ENCODE peak calls at places on chromosomes 2 and 18, in seven cellular contexts. One of them, this sample, is unnamed.

GRCh38 chr2:164840458-164840929 is 1.1 kb downstream of the COBLL1 start:
- DNase-seq in right lobe of liver: peak; percentile 92
- DNase-seq in CD8-positive, alpha-beta T cell: no peak
- DNase-seq in HCT116: no peak
- DNase-seq in endothelial cell of umbilical vein: peak; percentile 66
- DNase-seq in cardiac muscle cell: peak; percentile 19
- DNase-seq in IMR-90: no peak
- DNase-seq in this sample: no peak

GRCh38 chr18:62183578-62184195 is 3.2 kb downstream of the PIGN start:
- DNase-seq in right lobe of liver: no peak
- DNase-seq in CD8-positive, alpha-beta T cell: no peak
- DNase-seq in HCT116: peak; percentile 55
- DNase-seq in endothelial cell of umbilical vein: peak; percentile 79
- DNase-seq in cardiac muscle cell: peak; percentile 60
- DNase-seq in IMR-90: peak; percentile 68
- DNase-seq in this sample: peak; percentile 22

GRCh38 chr18:77263471-77263774 is 13.8 kb downstream of the GALR1 start:
- DNase-seq in right lobe of liver: no peak
- DNase-seq in CD8-positive, alpha-beta T cell: no peak
- DNase-seq in HCT116: no peak
- DNase-seq in endothelial cell of umbilical vein: no peak
- DNase-seq in cardiac muscle cell: no peak
- DNase-seq in IMR-90: no peak
- DNase-seq in this sample: no peak

GRCh38 chr2:233974530-233975071 is 57.4 kb downstream of the TRPM8 start:
- DNase-seq in right lobe of liver: peak; percentile 88
- DNase-seq in CD8-positive, alpha-beta T cell: no peak
- DNase-seq in HCT116: peak; percentile 98
- DNase-seq in endothelial cell of umbilical vein: peak; percentile 86
- DNase-seq in cardiac muscle cell: no peak
- DNase-seq in IMR-90: peak; percentile 98
- DNase-seq in this sample: peak; percentile 89

GRCh38 chr2:31108887-31109286 is 29.4 kb downstream of the GALNT14 start:
- DNase-seq in right lobe of liver: no peak
- DNase-seq in CD8-positive, alpha-beta T cell: no peak
- DNase-seq in HCT116: no peak
- DNase-seq in endothelial cell of umbilical vein: no peak
- DNase-seq in cardiac muscle cell: no peak
- DNase-seq in IMR-90: no peak
- DNase-seq in this sample: no peak

GRCh38 chr2:233245406-233245805 is 6.1 kb upstream of the ATG16L1 start:
- DNase-seq in right lobe of liver: no peak
- DNase-seq in CD8-positive, alpha-beta T cell: no peak
- DNase-seq in HCT116: no peak
- DNase-seq in endothelial cell of umbilical vein: no peak
- DNase-seq in cardiac muscle cell: no peak
- DNase-seq in IMR-90: no peak
- DNase-seq in this sample: no peak

GRCh38 chr18:48868468-48869466 is 82.0 kb downstream of the SMAD7 start:
- DNase-seq in right lobe of liver: no peak
- DNase-seq in CD8-positive, alpha-beta T cell: peak; percentile 65
- DNase-seq in HCT116: no peak
- DNase-seq in endothelial cell of umbilical vein: no peak
- DNase-seq in cardiac muscle cell: no peak
- DNase-seq in IMR-90: peak; percentile 34
- DNase-seq in this sample: no peak

GRCh38 chr2:97724946-97725688 is 11.7 kb downstream of the ZAP70 start:
- DNase-seq in right lobe of liver: peak; percentile 43
- DNase-seq in CD8-positive, alpha-beta T cell: no peak
- DNase-seq in HCT116: no peak
- DNase-seq in endothelial cell of umbilical vein: no peak
- DNase-seq in cardiac muscle cell: no peak
- DNase-seq in IMR-90: no peak
- DNase-seq in this sample: no peak

GRCh38 chr2:69459936-69460335 is 22.7 kb upstream of the NFU1 start:
- DNase-seq in right lobe of liver: no peak
- DNase-seq in CD8-positive, alpha-beta T cell: no peak
- DNase-seq in HCT116: no peak
- DNase-seq in endothelial cell of umbilical vein: no peak
- DNase-seq in cardiac muscle cell: no peak
- DNase-seq in IMR-90: no peak
- DNase-seq in this sample: no peak

GRCh38 chr2:235804676-235805075 is 310.8 kb downstream of the AGAP1 start:
- DNase-seq in right lobe of liver: no peak
- DNase-seq in CD8-positive, alpha-beta T cell: no peak
- DNase-seq in HCT116: no peak
- DNase-seq in endothelial cell of umbilical vein: no peak
- DNase-seq in cardiac muscle cell: no peak
- DNase-seq in IMR-90: no peak
- DNase-seq in this sample: no peak

GRCh38 chr2:220033546-220033945 is 406.1 kb downstream of the SLC4A3 start:
- DNase-seq in right lobe of liver: no peak
- DNase-seq in CD8-positive, alpha-beta T cell: no peak
- DNase-seq in HCT116: no peak
- DNase-seq in endothelial cell of umbilical vein: no peak
- DNase-seq in cardiac muscle cell: no peak
- DNase-seq in IMR-90: peak; percentile 3
- DNase-seq in this sample: no peak

GRCh38 chr2:62413116-62413663 is 92.8 kb downstream of the TMEM17 start:
- DNase-seq in right lobe of liver: no peak
- DNase-seq in CD8-positive, alpha-beta T cell: no peak
- DNase-seq in HCT116: no peak
- DNase-seq in endothelial cell of umbilical vein: no peak
- DNase-seq in cardiac muscle cell: no peak
- DNase-seq in IMR-90: no peak
- DNase-seq in this sample: no peak

GRCh38 chr2:241835605-241836004 is 23.1 kb downstream of the PDCD1 start:
- DNase-seq in right lobe of liver: no peak
- DNase-seq in CD8-positive, alpha-beta T cell: peak; percentile 17
- DNase-seq in HCT116: no peak
- DNase-seq in endothelial cell of umbilical vein: no peak
- DNase-seq in cardiac muscle cell: no peak
- DNase-seq in IMR-90: no peak
- DNase-seq in this sample: no peak

GRCh38 chr2:141692829-141693228 is 438.0 kb downstream of the LRP1B start:
- DNase-seq in right lobe of liver: no peak
- DNase-seq in CD8-positive, alpha-beta T cell: no peak
- DNase-seq in HCT116: no peak
- DNase-seq in endothelial cell of umbilical vein: no peak
- DNase-seq in cardiac muscle cell: peak; percentile 57
- DNase-seq in IMR-90: no peak
- DNase-seq in this sample: no peak

GRCh38 chr2:218252509-218253247 is 8.1 kb upstream of the GPBAR1 start:
- DNase-seq in right lobe of liver: no peak
- DNase-seq in CD8-positive, alpha-beta T cell: no peak
- DNase-seq in HCT116: no peak
- DNase-seq in endothelial cell of umbilical vein: no peak
- DNase-seq in cardiac muscle cell: no peak
- DNase-seq in IMR-90: peak; percentile 64
- DNase-seq in this sample: no peak

GRCh38 chr2:225916692-225917091 is 517.2 kb downstream of the NYAP2 start:
- DNase-seq in right lobe of liver: no peak
- DNase-seq in CD8-positive, alpha-beta T cell: no peak
- DNase-seq in HCT116: no peak
- DNase-seq in endothelial cell of umbilical vein: no peak
- DNase-seq in cardiac muscle cell: no peak
- DNase-seq in IMR-90: no peak
- DNase-seq in this sample: no peak

GRCh38 chr2:148590613-148591012 is 53.9 kb upstream of the EPC2 start:
- DNase-seq in right lobe of liver: no peak
- DNase-seq in CD8-positive, alpha-beta T cell: no peak
- DNase-seq in HCT116: no peak
- DNase-seq in endothelial cell of umbilical vein: no peak
- DNase-seq in cardiac muscle cell: no peak
- DNase-seq in IMR-90: no peak
- DNase-seq in this sample: no peak

GRCh38 chr18:9475643-9476580 is 599 bp downstream of the RALBP1 start:
- DNase-seq in right lobe of liver: no peak
- DNase-seq in CD8-positive, alpha-beta T cell: no peak
- DNase-seq in HCT116: no peak
- DNase-seq in endothelial cell of umbilical vein: peak; percentile 64
- DNase-seq in cardiac muscle cell: peak; percentile 12
- DNase-seq in IMR-90: peak; percentile 39
- DNase-seq in this sample: peak; percentile 13

GRCh38 chr18:9478545-9478944 is 3.2 kb downstream of the RALBP1 start:
- DNase-seq in right lobe of liver: peak; percentile 51
- DNase-seq in CD8-positive, alpha-beta T cell: no peak
- DNase-seq in HCT116: no peak
- DNase-seq in endothelial cell of umbilical vein: no peak
- DNase-seq in cardiac muscle cell: no peak
- DNase-seq in IMR-90: no peak
- DNase-seq in this sample: no peak

GRCh38 chr18:9477509-9477908 is 2.2 kb downstream of the RALBP1 start:
- DNase-seq in right lobe of liver: no peak
- DNase-seq in CD8-positive, alpha-beta T cell: no peak
- DNase-seq in HCT116: no peak
- DNase-seq in endothelial cell of umbilical vein: no peak
- DNase-seq in cardiac muscle cell: no peak
- DNase-seq in IMR-90: no peak
- DNase-seq in this sample: no peak

GRCh38 chr18:9474103-9474982 is 970 bp upstream of the RALBP1 start:
- DNase-seq in right lobe of liver: no peak
- DNase-seq in CD8-positive, alpha-beta T cell: no peak
- DNase-seq in HCT116: peak; percentile 72
- DNase-seq in endothelial cell of umbilical vein: no peak
- DNase-seq in cardiac muscle cell: peak; percentile 80
- DNase-seq in IMR-90: peak; percentile 73
- DNase-seq in this sample: no peak

GRCh38 chr18:9474983-9475642 is at the start of gene RALBP1:
- DNase-seq in right lobe of liver: peak; percentile 100
- DNase-seq in CD8-positive, alpha-beta T cell: peak; percentile 98
- DNase-seq in HCT116: peak; percentile 98
- DNase-seq in endothelial cell of umbilical vein: peak; percentile 100
- DNase-seq in cardiac muscle cell: peak; percentile 100
- DNase-seq in IMR-90: peak; percentile 99
- DNase-seq in this sample: peak; percentile 98
- TF ChIP-seq CTCF in right lobe of liver: no peak
- TF ChIP-seq CTCF in CD8-positive, alpha-beta T cell: no peak
- TF ChIP-seq CTCF in HCT116: no peak
- TF ChIP-seq CTCF in endothelial cell of umbilical vein: peak; percentile 11
- TF ChIP-seq CTCF in cardiac muscle cell: peak; percentile 8
- TF ChIP-seq CTCF in IMR-90: peak; percentile 23
- TF ChIP-seq CTCF in this sample: peak; percentile 67

DNA sequence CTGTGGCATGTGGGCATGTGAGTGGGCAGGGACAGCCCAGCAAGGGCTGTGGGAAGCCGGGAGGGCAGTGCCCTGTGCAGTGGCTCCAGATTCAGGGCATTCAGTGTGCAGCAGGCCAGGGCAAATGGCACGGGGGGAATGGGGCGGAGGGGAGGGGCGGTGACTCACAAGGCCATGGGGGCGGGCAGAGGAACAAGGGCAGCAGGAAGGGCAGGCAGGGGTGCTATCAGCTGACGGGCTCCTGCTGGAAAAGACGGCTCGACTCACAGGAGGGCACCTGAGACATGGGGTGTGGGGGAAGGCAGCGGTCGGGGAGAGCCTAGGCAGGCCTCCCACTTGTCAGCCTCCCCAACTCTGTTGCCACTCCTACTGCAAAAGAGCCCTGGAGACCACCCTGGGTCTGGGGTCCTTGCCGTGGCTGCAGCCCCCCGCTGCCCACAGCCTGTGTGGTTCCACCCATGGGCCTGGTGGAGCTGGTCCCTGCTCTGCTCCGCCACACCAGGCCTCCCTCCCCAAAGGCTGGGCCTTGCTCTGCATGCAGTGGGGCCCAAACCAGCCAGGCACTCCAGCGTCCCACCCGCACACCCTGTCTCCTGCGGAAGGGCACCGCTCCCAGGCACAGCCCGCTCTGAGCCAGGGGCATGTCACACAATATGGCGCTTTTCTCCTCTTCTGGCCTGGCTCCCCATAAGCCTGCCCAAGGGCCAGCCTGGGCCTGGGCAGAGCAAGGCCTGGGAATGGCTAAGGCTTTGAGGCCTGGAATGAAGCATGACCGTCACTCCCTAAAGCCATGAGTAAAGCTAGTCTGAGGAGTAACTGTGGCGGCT is 25.9 kb downstream of the HS6ST1 start:
- DNase-seq in right lobe of liver: peak; percentile 48
- DNase-seq in CD8-positive, alpha-beta T cell: no peak
- DNase-seq in HCT116: no peak
- DNase-seq in endothelial cell of umbilical vein: no peak
- DNase-seq in cardiac muscle cell: no peak
- DNase-seq in IMR-90: no peak
- DNase-seq in this sample: peak; percentile 12
- H3K27ac ChIP-seq in right lobe of liver: no peak overlapping the region
- H3K27ac ChIP-seq in CD8-positive, alpha-beta T cell: no peak overlapping the region
- H3K27ac ChIP-seq in HCT116: no peak overlapping the region
- H3K27ac ChIP-seq in endothelial cell of umbilical vein: no peak overlapping the region
- H3K27ac ChIP-seq in cardiac muscle cell: no peak overlapping the region
- H3K27ac ChIP-seq in IMR-90: peak overlapping the region; percentile 25
- H3K27ac ChIP-seq in this sample: no peak overlapping the region

DNA sequence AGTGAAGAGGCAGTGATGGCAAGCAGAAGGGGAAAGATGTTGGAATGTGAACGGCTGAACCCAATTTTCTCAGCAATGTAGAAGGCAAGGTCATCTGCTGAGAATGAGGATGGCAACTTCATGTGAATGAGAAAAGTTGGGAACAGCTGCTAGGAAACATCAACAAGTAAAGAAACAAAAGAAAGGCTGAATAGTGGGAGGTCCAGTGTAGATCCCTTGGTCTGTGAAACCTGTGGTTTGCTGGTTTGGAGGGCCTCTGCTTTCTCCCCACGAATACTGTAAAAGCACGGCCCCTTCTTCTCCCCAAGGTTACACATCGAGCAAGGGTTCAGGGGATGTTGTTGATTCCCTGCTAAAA is 27.3 kb downstream of the MARCHF4 start:
- DNase-seq in right lobe of liver: no peak
- DNase-seq in CD8-positive, alpha-beta T cell: no peak
- DNase-seq in HCT116: no peak
- DNase-seq in endothelial cell of umbilical vein: no peak
- DNase-seq in cardiac muscle cell: no peak
- DNase-seq in IMR-90: no peak
- DNase-seq in this sample: no peak
- H3K4me1 ChIP-seq in right lobe of liver: no peaks in the 10 kb centered on the region
- H3K4me1 ChIP-seq in CD8-positive, alpha-beta T cell: peaks cover 34% of the 10 kb centered on the region
- H3K4me1 ChIP-seq in HCT116: no peaks in the 10 kb centered on the region
- H3K4me1 ChIP-seq in endothelial cell of umbilical vein: peaks cover 17% of the 10 kb centered on the region
- H3K4me1 ChIP-seq in cardiac muscle cell: peaks cover 16% of the 10 kb centered on the region
- H3K4me1 ChIP-seq in IMR-90: peaks cover 33% of the 10 kb centered on the region
- H3K4me1 ChIP-seq in this sample: peaks cover 11% of the 10 kb centered on the region

GRCh38 chr2:85539361-85540130 is 578 bp downstream of the MAT2A start:
- DNase-seq in right lobe of liver: peak; percentile 77
- DNase-seq in CD8-positive, alpha-beta T cell: peak; percentile 80
- DNase-seq in HCT116: no peak
- DNase-seq in endothelial cell of umbilical vein: peak; percentile 61
- DNase-seq in cardiac muscle cell: peak; percentile 79
- DNase-seq in IMR-90: peak; percentile 61
- DNase-seq in this sample: no peak
- TF ChIP-seq CTCF in right lobe of liver: no peak
- TF ChIP-seq CTCF in CD8-positive, alpha-beta T cell: no peak
- TF ChIP-seq CTCF in HCT116: no peak
- TF ChIP-seq CTCF in endothelial cell of umbilical vein: no peak
- TF ChIP-seq CTCF in cardiac muscle cell: no peak
- TF ChIP-seq CTCF in IMR-90: no peak
- TF ChIP-seq CTCF in this sample: no peak

GRCh38 chr2:23361185-23361584 is 23.8 kb upstream of the KLHL29 start:
- DNase-seq in right lobe of liver: no peak
- DNase-seq in CD8-positive, alpha-beta T cell: no peak
- DNase-seq in HCT116: no peak
- DNase-seq in endothelial cell of umbilical vein: no peak
- DNase-seq in cardiac muscle cell: no peak
- DNase-seq in IMR-90: peak; percentile 41
- DNase-seq in this sample: no peak
- H3K27ac ChIP-seq in right lobe of liver: no peak overlapping the region
- H3K27ac ChIP-seq in CD8-positive, alpha-beta T cell: no peak overlapping the region
- H3K27ac ChIP-seq in HCT116: no peak overlapping the region
- H3K27ac ChIP-seq in endothelial cell of umbilical vein: no peak overlapping the region
- H3K27ac ChIP-seq in cardiac muscle cell: no peak overlapping the region
- H3K27ac ChIP-seq in IMR-90: no peak overlapping the region
- H3K27ac ChIP-seq in this sample: no peak overlapping the region

This sample was measured in foreskin keratinocyte.